ENCODE peak calls at places on chromosomes 3 and 15, in seven cellular contexts. M is neuronal stem cell; Z is CD8-positive, alpha-beta T cell; F is lung; G is aorta; E is kidney; H is CD4-positive, alpha-beta memory T cell. V is an unnamed sample. For H3K4me1, the result is how much of the 10 kb centered on the place peaks cover.

GRCh38 chr3:1953519-1953918 is 145.1 kb upstream of the CNTN4 start:
- DNase-seq in M (no peak), Z (no peak), F (no peak), G (no peak), E (no peak), H (no peak), V (no peak)

GRCh38 chr3:170632780-170633179 is 46.9 kb upstream of the SLC7A14 start:
- DNase-seq in M (no peak), Z (no peak), F (no peak), G (no peak), E (no peak), H (no peak), V (no peak)

GRCh38 chr3:23312866-23313265 is 109.7 kb downstream of the UBE2E2 start:
- DNase-seq in M (no peak), Z (no peak), F (no peak), G (no peak), E (no peak), H (no peak), V (no peak)

GRCh38 chr15:34732430-34732829 is 22.4 kb downstream of the GJD2 start:
- DNase-seq in M (no peak), Z (no peak), F (no peak), G (no peak), E (no peak), H (no peak), V (no peak)

GRCh38 chr15:80177151-80177550 is 24.4 kb downstream of the FAH start:
- DNase-seq in M (no peak), Z (no peak), F (no peak), G (no peak), E (no peak), H (no peak), V (no peak)

GRCh38 chr3:186614597-186615483 is 2.0 kb downstream of the AHSG start:
- DNase-seq in M (peak), Z (peak), F (peak), G (peak), E (no peak), H (peak), V (peak)

GRCh38 chr3:55624238-55624637 is 137.1 kb upstream of the WNT5A start:
- DNase-seq in M (no peak), Z (no peak), F (peak), G (no peak), E (peak), H (no peak), V (no peak)

GRCh38 chr3:66215106-66215505 is 5.7 kb upstream of the SLC25A26 start:
- DNase-seq in M (no peak), Z (no peak), F (no peak), G (no peak), E (no peak), H (no peak), V (no peak)

GRCh38 chr3:15667484-15667883 is 65.9 kb downstream of the BTD start:
- DNase-seq in M (no peak), Z (peak), F (no peak), G (no peak), E (no peak), H (peak), V (no peak)

GRCh38 chr3:127712881-127713771 is 40.4 kb downstream of the ABTB1 start:
- DNase-seq in M (no peak), Z (no peak), F (no peak), G (no peak), E (peak), H (no peak), V (no peak)

GRCh38 chr15:74777769-74778598 is 3.9 kb upstream of the CSK start:
- DNase-seq in M (no peak), Z (no peak), F (no peak), G (no peak), E (no peak), H (no peak), V (no peak)

DNA sequence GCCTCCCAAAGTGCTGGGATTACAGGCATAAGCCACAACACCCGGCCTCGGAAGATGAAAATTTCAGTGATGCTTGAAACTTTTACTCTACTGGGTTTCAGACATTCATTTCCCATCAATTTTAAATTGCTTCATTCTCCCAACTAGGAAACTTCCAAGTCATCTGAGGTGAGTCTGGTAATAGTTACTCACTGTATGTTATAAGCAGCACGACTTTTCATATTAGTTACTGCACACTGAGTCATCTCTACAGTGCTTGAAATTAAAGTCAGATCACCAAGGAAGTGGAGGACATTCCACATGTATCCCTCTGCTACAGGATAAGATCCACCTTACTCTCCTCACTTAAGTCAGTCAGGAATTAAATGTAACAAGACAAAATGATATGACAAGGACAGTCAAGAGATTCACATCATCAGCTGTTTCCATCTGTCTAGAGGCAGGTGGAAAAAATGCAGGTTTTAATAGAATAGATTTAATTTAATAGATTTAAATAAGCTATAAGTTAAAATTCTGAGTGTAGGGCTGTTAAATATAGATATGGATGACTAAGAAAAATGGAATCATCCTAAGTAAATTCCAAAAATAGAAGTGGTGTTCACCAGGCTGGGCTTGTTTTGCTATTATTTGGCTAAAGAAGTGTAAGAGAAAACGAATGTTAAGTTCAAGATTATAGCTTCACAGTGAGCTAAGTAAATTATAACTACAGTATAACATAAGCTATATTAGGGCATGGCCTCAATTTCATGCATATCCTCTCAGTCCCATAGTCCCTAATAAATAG is 104.4 kb downstream of the TMCO5A start:
- DNase-seq in M (no peak), Z (no peak), F (no peak), G (no peak), E (no peak), H (no peak), V (no peak)
- H3K4me1 ChIP-seq in M (under half), Z (under half), F (under half), G (under half), E (under half), H (under half), V (under half)

GRCh38 chr3:119731545-119732343 is 28.9 kb downstream of the CFAP91 start:
- DNase-seq in M (peak), Z (no peak), F (no peak), G (no peak), E (no peak), H (no peak), V (no peak)
- H3K4me3 ChIP-seq in M (no peak), Z (no peak), F (no peak), G (no peak), E (no peak), H (no peak), V (no peak)

GRCh38 chr3:5120446-5120845 is 1.6 kb upstream of the ARL8B start:
- DNase-seq in M (no peak), Z (no peak), F (no peak), G (no peak), E (no peak), H (no peak), V (no peak)

GRCh38 chr3:5126586-5126985 is 4.5 kb downstream of the ARL8B start:
- DNase-seq in M (no peak), Z (no peak), F (no peak), G (no peak), E (no peak), H (no peak), V (no peak)

GRCh38 chr3:5122030-5122740 is at the start of gene ARL8B:
- DNase-seq in M (peak), Z (peak), F (peak), G (peak), E (peak), H (peak), V (peak)

GRCh38 chr3:5122741-5123706 is 932 bp downstream of the ARL8B start:
- DNase-seq in M (peak), Z (peak), F (peak), G (no peak), E (no peak), H (peak), V (no peak)

GRCh38 chr3:5123937-5124336 is 1.8 kb downstream of the ARL8B start:
- DNase-seq in M (no peak), Z (no peak), F (no peak), G (no peak), E (no peak), H (no peak), V (no peak)
- H3K4me1 ChIP-seq in M (under half), Z (under half), F (under half), G (under half), E (under half), H (half or more), V (half or more)

DNA sequence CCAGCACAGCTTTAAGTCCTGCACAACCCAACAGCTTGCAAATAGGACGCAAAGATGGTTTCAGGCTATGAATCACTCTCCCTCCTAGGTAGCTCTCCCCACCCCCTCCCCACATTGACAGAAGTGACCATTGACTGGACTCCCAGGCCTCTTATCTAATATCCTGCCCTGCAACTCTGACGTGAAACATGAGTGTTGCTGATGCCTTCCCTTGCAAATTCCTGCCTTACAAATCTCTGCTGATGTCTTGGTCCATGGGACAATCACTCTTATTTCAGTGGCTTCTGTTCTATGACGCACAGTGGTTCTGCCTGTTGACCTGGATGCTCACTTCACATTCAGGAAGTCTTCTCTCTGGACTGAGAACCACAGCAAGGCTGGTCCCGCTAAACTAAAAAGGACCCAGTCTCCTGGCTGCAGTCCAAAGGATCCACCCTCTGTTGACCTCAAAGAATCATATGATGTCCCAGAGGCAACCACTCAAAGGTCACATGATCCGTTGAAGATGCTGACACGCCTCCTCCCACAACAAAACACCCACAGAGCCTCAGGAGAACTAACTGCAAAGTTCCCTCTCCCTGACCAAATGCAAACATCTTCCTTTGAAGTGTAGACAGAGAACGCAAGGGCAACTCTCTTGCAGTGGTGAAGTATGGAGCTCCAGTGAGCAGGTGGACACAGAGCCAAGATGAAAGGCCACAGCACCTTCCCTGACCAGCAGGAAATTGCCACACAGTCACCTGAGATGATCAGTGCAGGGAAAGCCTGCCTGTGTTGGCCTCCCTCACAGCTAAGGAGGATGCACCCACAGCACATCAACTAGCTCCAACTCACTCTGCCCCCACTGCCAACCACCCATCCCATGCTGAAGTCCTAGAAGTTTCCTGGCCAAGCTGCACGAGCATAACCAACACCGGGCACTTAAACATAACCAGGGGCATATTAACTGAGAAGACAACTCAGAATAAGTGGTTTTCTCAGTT is 112.3 kb downstream of the ADAMTS17 start:
- DNase-seq in M (no peak), Z (peak), F (no peak), G (no peak), E (no peak), H (no peak), V (no peak)
- H3K4me3 ChIP-seq in M (no peak), Z (no peak), F (no peak), G (no peak), E (no peak), H (no peak), V (no peak)

GRCh38 chr3:171838218-171838720 is 4.9 kb upstream of the TMEM212 start:
- DNase-seq in M (no peak), Z (no peak), F (no peak), G (no peak), E (peak), H (no peak), V (peak)

GRCh38 chr3:171835613-171836012 is 7.5 kb upstream of the TMEM212 start:
- DNase-seq in M (no peak), Z (no peak), F (no peak), G (no peak), E (no peak), H (no peak), V (no peak)

GRCh38 chr3:171835116-171835515 is 8.0 kb upstream of the TMEM212 start:
- DNase-seq in M (no peak), Z (no peak), F (no peak), G (no peak), E (no peak), H (no peak), V (no peak)

GRCh38 chr3:171837698-171838097 is 5.5 kb upstream of the TMEM212 start:
- DNase-seq in M (no peak), Z (no peak), F (no peak), G (no peak), E (no peak), H (no peak), V (no peak)

DNA sequence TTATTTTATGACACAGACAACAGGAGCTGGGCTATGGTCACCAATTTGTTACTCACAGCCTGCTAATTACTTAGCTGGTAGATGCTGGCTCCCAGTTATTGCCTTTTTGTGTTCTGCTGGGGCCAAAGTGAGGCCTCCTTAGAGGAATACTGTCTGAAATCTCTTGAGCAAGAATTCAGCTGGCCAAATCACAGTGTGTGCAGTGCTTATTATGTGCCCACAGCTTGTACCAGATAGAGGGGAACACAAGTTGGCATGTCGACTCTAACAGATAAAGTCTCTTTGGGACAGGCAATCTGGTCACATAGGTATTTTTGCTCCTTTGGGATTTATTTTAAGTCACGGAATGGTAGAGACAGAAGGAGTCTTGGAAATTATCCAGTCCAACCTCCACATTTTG is 6.3 kb upstream of the TMEM212 start:
- DNase-seq in M (no peak), Z (no peak), F (no peak), G (no peak), E (no peak), H (no peak), V (no peak)
- H3K4me1 ChIP-seq in M (under half), Z (under half), F (under half), G (under half), E (under half), H (under half), V (half or more)

GRCh38 chr15:85517086-85517485 is 136.7 kb downstream of the AKAP13 start:
- DNase-seq in M (no peak), Z (no peak), F (no peak), G (no peak), E (no peak), H (no peak), V (no peak)
- H3K4me3 ChIP-seq in M (no peak), Z (no peak), F (no peak), G (no peak), E (no peak), H (no peak), V (no peak)

GRCh38 chr15:98689431-98689861 is 41.1 kb downstream of the IGF1R start:
- DNase-seq in M (no peak), Z (no peak), F (no peak), G (no peak), E (no peak), H (no peak), V (no peak)
- H3K4me1 ChIP-seq in M (under half), Z (under half), F (under half), G (under half), E (under half), H (under half), V (half or more)

DNA sequence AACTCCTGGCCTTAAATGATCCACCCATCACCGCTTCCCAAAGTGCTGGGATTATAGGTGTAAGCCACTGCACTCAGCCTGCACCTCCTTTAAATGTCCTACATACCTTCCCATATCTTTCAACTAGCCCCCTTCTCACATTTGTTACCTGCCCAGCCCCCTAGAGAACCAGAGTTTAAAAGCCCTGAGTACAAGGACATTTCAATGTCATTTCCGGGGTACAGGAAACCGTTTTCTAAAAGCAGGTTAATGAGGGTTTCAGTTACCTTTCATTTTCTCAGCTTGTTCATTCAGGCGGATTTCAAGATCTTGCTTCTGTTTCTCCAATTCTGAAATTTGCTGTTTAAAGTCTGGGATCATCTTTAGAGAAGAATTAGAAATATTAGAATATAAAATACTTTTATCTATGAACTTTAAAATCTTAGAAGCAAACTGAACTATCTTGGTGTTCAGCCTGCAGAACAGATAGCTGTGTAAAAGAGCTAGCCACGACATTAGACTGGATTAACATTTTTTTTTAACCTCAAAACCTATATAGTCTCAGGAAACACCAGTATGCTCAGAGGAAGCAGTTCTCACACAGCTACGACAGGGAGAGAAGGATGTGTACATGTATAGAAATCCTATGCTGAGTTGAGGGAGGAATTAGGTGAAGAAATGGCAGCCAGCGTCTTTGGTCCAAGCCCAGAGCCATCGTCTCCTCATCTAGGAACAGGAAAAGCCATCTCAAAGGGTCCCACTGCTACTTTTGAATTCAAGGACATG is 29.9 kb upstream of the GNB5 start:
- DNase-seq in M (no peak), Z (no peak), F (no peak), G (no peak), E (no peak), H (no peak), V (no peak)
- H3K4me3 ChIP-seq in M (no peak), Z (peak), F (no peak), G (no peak), E (no peak), H (peak), V (no peak)